ENCODE peak calls at places on chromosomes 12 and 14, in four cellular contexts. One of them, this sample, is unnamed. For H3K36me3, the result is how much of the 10 kb centered on the place peaks cover.

GRCh38 chr12:49415426-49416040 is 48.3 kb downstream of the SPATS2 start:
- DNase-seq in heart left ventricle: no peak
- DNase-seq in fibroblast of lung: no peak
- DNase-seq in IMR-90: no peak
- DNase-seq in this sample: no peak

GRCh38 chr12:32789911-32790310 is 34.2 kb upstream of the YARS2 start:
- DNase-seq in heart left ventricle: no peak
- DNase-seq in fibroblast of lung: no peak
- DNase-seq in IMR-90: no peak
- DNase-seq in this sample: no peak

GRCh38 chr12:70520847-70521246 is 116.4 kb downstream of the PTPRB start:
- DNase-seq in heart left ventricle: no peak
- DNase-seq in fibroblast of lung: no peak
- DNase-seq in IMR-90: no peak
- DNase-seq in this sample: no peak

GRCh38 chr14:103538291-103539055 is 9.5 kb downstream of the TRMT61A start:
- DNase-seq in heart left ventricle: no peak
- DNase-seq in fibroblast of lung: no peak
- DNase-seq in IMR-90: no peak
- DNase-seq in this sample: no peak

GRCh38 chr12:2826721-2827515 is 7.9 kb downstream of the NRIP2 start:
- DNase-seq in heart left ventricle: no peak
- DNase-seq in fibroblast of lung: no peak
- DNase-seq in IMR-90: no peak
- DNase-seq in this sample: no peak

GRCh38 chr12:3035171-3035570 is 42.0 kb upstream of the TSPAN9 start:
- DNase-seq in heart left ventricle: peak
- DNase-seq in fibroblast of lung: no peak
- DNase-seq in IMR-90: peak
- DNase-seq in this sample: no peak

GRCh38 chr12:121932914-121933521 is 14.6 kb downstream of the CFAP251 start:
- DNase-seq in heart left ventricle: no peak
- DNase-seq in fibroblast of lung: no peak
- DNase-seq in IMR-90: no peak
- DNase-seq in this sample: no peak

GRCh38 chr14:52951730-52952481 is 1.1 kb upstream of the FERMT2 start:
- DNase-seq in heart left ventricle: peak
- DNase-seq in fibroblast of lung: peak
- DNase-seq in IMR-90: peak
- DNase-seq in this sample: no peak

GRCh38 chr12:52197371-52198231 is 5.8 kb upstream of the KRT80 start:
- DNase-seq in heart left ventricle: peak
- DNase-seq in fibroblast of lung: peak
- DNase-seq in IMR-90: no peak
- DNase-seq in this sample: no peak

GRCh38 chr12:96587691-96588090 is 98.3 kb downstream of the CFAP54 start:
- DNase-seq in heart left ventricle: no peak
- DNase-seq in fibroblast of lung: peak
- DNase-seq in IMR-90: peak
- DNase-seq in this sample: no peak

GRCh38 chr12:30779178-30779577 is 24.4 kb upstream of the CAPRIN2 start:
- DNase-seq in heart left ventricle: no peak
- DNase-seq in fibroblast of lung: no peak
- DNase-seq in IMR-90: no peak
- DNase-seq in this sample: no peak

GRCh38 chr12:50506753-50507473 is 2.1 kb downstream of the DIP2B start:
- DNase-seq in heart left ventricle: no peak
- DNase-seq in fibroblast of lung: peak
- DNase-seq in IMR-90: no peak
- DNase-seq in this sample: no peak

GRCh38 chr14:61244051-61244450 is 37.1 kb downstream of the TMEM30B start:
- DNase-seq in heart left ventricle: no peak
- DNase-seq in fibroblast of lung: no peak
- DNase-seq in IMR-90: no peak
- DNase-seq in this sample: no peak

GRCh38 chr14:105894125-105894977 is 368.0 kb downstream of the TMEM121 start:
- DNase-seq in heart left ventricle: peak
- DNase-seq in fibroblast of lung: no peak
- DNase-seq in IMR-90: no peak
- DNase-seq in this sample: no peak

GRCh38 chr14:65206448-65207096 is 104.3 kb upstream of the MAX start:
- DNase-seq in heart left ventricle: no peak
- DNase-seq in fibroblast of lung: peak
- DNase-seq in IMR-90: peak
- DNase-seq in this sample: no peak

GRCh38 chr14:53850714-53851296 is 105.8 kb downstream of the BMP4 start:
- DNase-seq in heart left ventricle: no peak
- DNase-seq in fibroblast of lung: peak
- DNase-seq in IMR-90: peak
- DNase-seq in this sample: no peak

GRCh38 chr14:30177776-30178175 is 250.1 kb upstream of the PRKD1 start:
- DNase-seq in heart left ventricle: no peak
- DNase-seq in fibroblast of lung: no peak
- DNase-seq in IMR-90: no peak
- DNase-seq in this sample: no peak

GRCh38 chr12:27864521-27864920 is 84.5 kb upstream of the MANSC4 start:
- DNase-seq in heart left ventricle: no peak
- DNase-seq in fibroblast of lung: no peak
- DNase-seq in IMR-90: peak
- DNase-seq in this sample: no peak

GRCh38 chr14:96567289-96567899 is 65.2 kb downstream of the PAPOLA start:
- DNase-seq in heart left ventricle: no peak
- DNase-seq in fibroblast of lung: peak
- DNase-seq in IMR-90: peak
- DNase-seq in this sample: peak

GRCh38 chr14:76375484-76375883 is 453 bp upstream of the ESRRB start:
- DNase-seq in heart left ventricle: no peak
- DNase-seq in fibroblast of lung: no peak
- DNase-seq in IMR-90: no peak
- DNase-seq in this sample: no peak

GRCh38 chr14:26966942-26967341 is 369.1 kb upstream of the NOVA1 start:
- DNase-seq in heart left ventricle: no peak
- DNase-seq in fibroblast of lung: peak
- DNase-seq in IMR-90: no peak
- DNase-seq in this sample: no peak

GRCh38 chr12:104130760-104131159 is 7.2 kb downstream of the NFYB start:
- DNase-seq in heart left ventricle: no peak
- DNase-seq in fibroblast of lung: no peak
- DNase-seq in IMR-90: peak
- DNase-seq in this sample: no peak

GRCh38 chr14:95314609-95315008 is 5.1 kb downstream of the CLMN start:
- DNase-seq in heart left ventricle: no peak
- DNase-seq in fibroblast of lung: peak
- DNase-seq in IMR-90: no peak
- DNase-seq in this sample: no peak

GRCh38 chr12:6638305-6638704 is 2.5 kb upstream of the LPAR5 start:
- DNase-seq in heart left ventricle: no peak
- DNase-seq in fibroblast of lung: no peak
- DNase-seq in IMR-90: no peak
- DNase-seq in this sample: no peak

GRCh38 chr12:92034858-92035401 is 110.7 kb downstream of the BTG1 start:
- DNase-seq in heart left ventricle: peak
- DNase-seq in fibroblast of lung: peak
- DNase-seq in IMR-90: peak
- DNase-seq in this sample: peak

GRCh38 chr12:50110762-50111416 is 1.1 kb upstream of the COX14 start:
- DNase-seq in heart left ventricle: peak
- DNase-seq in fibroblast of lung: peak
- DNase-seq in IMR-90: peak
- DNase-seq in this sample: no peak

GRCh38 chr12:81257952-81258551 is 180.2 kb downstream of the ACSS3 start:
- DNase-seq in heart left ventricle: no peak
- DNase-seq in fibroblast of lung: peak
- DNase-seq in IMR-90: peak
- DNase-seq in this sample: no peak

GRCh38 chr12:4273651-4274395 is at the start of gene CCND2:
- DNase-seq in heart left ventricle: peak
- DNase-seq in fibroblast of lung: peak
- DNase-seq in IMR-90: peak
- DNase-seq in this sample: peak

GRCh38 chr12:68591716-68592437 is 18.8 kb upstream of the RAP1B start:
- DNase-seq in heart left ventricle: no peak
- DNase-seq in fibroblast of lung: no peak
- DNase-seq in IMR-90: no peak
- DNase-seq in this sample: peak

GRCh38 chr14:95533391-95533821 is 1.4 kb upstream of the GLRX5 start:
- DNase-seq in heart left ventricle: no peak
- DNase-seq in fibroblast of lung: peak
- DNase-seq in IMR-90: peak
- DNase-seq in this sample: no peak

GRCh38 chr14:51328089-51328941 is 88.3 kb downstream of the TMX1 start:
- DNase-seq in heart left ventricle: peak
- DNase-seq in fibroblast of lung: peak
- DNase-seq in IMR-90: peak
- DNase-seq in this sample: no peak

DNA sequence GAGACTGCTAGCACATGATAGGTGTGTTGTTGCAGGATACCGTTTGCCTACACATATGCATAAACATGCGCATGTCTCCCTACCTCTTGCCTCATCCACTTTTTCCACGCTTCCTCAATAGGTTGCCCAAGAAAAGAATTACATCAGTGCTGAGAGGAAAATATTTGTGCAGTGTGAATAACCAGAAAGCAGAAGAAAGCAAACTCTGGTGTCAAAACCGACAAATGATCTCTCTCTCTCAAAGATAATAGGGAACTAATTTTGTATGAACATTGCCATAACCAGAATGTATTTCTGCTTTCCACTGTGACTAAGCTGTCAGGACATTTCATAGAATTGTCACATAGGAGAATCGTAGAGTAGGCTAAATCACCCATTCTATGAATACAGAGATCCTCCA is 1.3 kb downstream of the CLEC7A start:
- DNase-seq in heart left ventricle: no peak
- DNase-seq in fibroblast of lung: no peak
- DNase-seq in IMR-90: no peak
- DNase-seq in this sample: no peak
- H3K4me3 ChIP-seq in heart left ventricle: no peak
- H3K4me3 ChIP-seq in fibroblast of lung: no peak
- H3K4me3 ChIP-seq in IMR-90: no peak
- H3K4me3 ChIP-seq in this sample: no peak

GRCh38 chr14:77557391-77557790 is 58.8 kb upstream of the ISM2 start:
- DNase-seq in heart left ventricle: no peak
- DNase-seq in fibroblast of lung: no peak
- DNase-seq in IMR-90: no peak
- DNase-seq in this sample: no peak
- H3K36me3 ChIP-seq in heart left ventricle: half or more
- H3K36me3 ChIP-seq in fibroblast of lung: under half
- H3K36me3 ChIP-seq in IMR-90: under half
- H3K36me3 ChIP-seq in this sample: under half

GRCh38 chr12:57909611-57910010 is 31.8 kb upstream of the ATP23 start:
- DNase-seq in heart left ventricle: no peak
- DNase-seq in fibroblast of lung: no peak
- DNase-seq in IMR-90: no peak
- DNase-seq in this sample: no peak
- H3K27ac ChIP-seq in heart left ventricle: no peak
- H3K27ac ChIP-seq in fibroblast of lung: no peak
- H3K27ac ChIP-seq in IMR-90: no peak
- H3K27ac ChIP-seq in this sample: no peak

DNA sequence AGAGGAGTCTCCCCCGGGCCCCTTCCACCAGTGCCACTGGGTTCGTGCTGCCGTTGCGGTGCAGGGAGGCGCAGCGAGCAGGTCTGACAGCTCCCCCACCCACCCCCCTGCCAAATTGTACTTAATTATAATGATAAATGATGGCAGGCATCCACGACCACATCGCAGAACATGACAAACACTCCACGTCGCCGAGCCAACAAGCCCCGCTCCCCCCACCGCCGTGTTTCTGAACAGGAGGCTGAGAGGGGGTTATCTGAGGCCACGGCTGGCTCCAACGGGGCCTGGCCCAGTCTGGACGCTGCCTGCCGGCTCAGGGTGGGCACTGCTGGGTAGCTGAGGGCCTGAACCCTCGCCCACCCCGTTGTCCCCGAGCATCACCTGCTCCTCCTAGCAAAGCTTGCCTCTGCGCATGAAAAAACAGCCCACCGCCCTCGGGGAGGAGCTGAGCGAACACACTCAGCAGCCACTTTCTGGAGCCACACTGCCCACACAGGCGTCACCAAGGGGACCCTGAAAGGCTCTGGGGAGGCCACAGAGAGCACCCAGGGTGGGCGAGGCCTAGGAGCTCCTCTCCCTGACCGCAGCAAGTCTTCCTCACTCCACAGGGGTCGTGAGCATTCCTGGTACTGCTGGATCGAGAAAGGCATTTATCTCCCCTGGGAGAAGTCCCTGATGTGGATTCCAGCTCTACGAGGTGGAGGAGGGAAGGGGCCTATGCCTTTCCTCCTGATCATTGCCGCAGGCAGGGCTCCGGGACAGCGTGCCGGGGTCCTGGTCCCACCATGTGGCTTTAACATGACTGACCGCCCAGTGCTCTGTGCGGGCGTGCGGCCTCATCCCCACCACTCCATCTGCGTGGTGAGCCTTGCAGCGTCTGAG is 35.4 kb upstream of the DIO3 start:
- DNase-seq in heart left ventricle: no peak
- DNase-seq in fibroblast of lung: no peak
- DNase-seq in IMR-90: no peak
- DNase-seq in this sample: no peak
- H3K4me3 ChIP-seq in heart left ventricle: no peak
- H3K4me3 ChIP-seq in fibroblast of lung: no peak
- H3K4me3 ChIP-seq in IMR-90: no peak
- H3K4me3 ChIP-seq in this sample: no peak

GRCh38 chr12:122943196-122943595 is 23.1 kb downstream of the ABCB9 start:
- DNase-seq in heart left ventricle: no peak
- DNase-seq in fibroblast of lung: no peak
- DNase-seq in IMR-90: peak
- DNase-seq in this sample: no peak
- H3K36me3 ChIP-seq in heart left ventricle: under half
- H3K36me3 ChIP-seq in fibroblast of lung: under half
- H3K36me3 ChIP-seq in IMR-90: under half
- H3K36me3 ChIP-seq in this sample: under half

GRCh38 chr14:100888789-100889315 is 14.7 kb downstream of the RTL1 start:
- DNase-seq in heart left ventricle: no peak
- DNase-seq in fibroblast of lung: no peak
- DNase-seq in IMR-90: no peak
- DNase-seq in this sample: no peak
- H3K27ac ChIP-seq in heart left ventricle: no peak
- H3K27ac ChIP-seq in fibroblast of lung: no peak
- H3K27ac ChIP-seq in IMR-90: no peak
- H3K27ac ChIP-seq in this sample: no peak

GRCh38 chr12:118358008-118358359 is 14.7 kb downstream of the TAOK3 start:
- DNase-seq in heart left ventricle: no peak
- DNase-seq in fibroblast of lung: no peak
- DNase-seq in IMR-90: no peak
- DNase-seq in this sample: no peak

GRCh38 chr12:118357327-118358007 is 15.2 kb downstream of the TAOK3 start:
- DNase-seq in heart left ventricle: no peak
- DNase-seq in fibroblast of lung: peak
- DNase-seq in IMR-90: peak
- DNase-seq in this sample: peak

GRCh38 chr12:118359541-118359915 is 13.2 kb downstream of the TAOK3 start:
- DNase-seq in heart left ventricle: no peak
- DNase-seq in fibroblast of lung: no peak
- DNase-seq in IMR-90: no peak
- DNase-seq in this sample: peak

GRCh38 chr12:118356809-118357326 is 15.8 kb downstream of the TAOK3 start:
- DNase-seq in heart left ventricle: no peak
- DNase-seq in fibroblast of lung: peak
- DNase-seq in IMR-90: peak
- DNase-seq in this sample: no peak

GRCh38 chr12:118358607-118359540 is 13.8 kb downstream of the TAOK3 start:
- DNase-seq in heart left ventricle: no peak
- DNase-seq in fibroblast of lung: no peak
- DNase-seq in IMR-90: no peak
- DNase-seq in this sample: peak
- H3K4me3 ChIP-seq in heart left ventricle: no peak
- H3K4me3 ChIP-seq in fibroblast of lung: no peak
- H3K4me3 ChIP-seq in IMR-90: peak
- H3K4me3 ChIP-seq in this sample: peak

This sample was measured in CD4-positive, alpha-beta memory T cell.